ENCODE peak calls at places on chromosome 18, in nine cellular contexts. D is heart right ventricle, E is pancreas, P is Panc1, W is upper lobe of right lung, A is AG04450, Q is ovary, M is tibial nerve, T is lung. F is an unnamed sample.

GRCh38 chr18:28952339-28952738 is 775.4 kb upstream of the CDH2 start:
- DNase-seq in W (no peak), E (no peak), M (no peak), D (no peak), A (no peak), T (no peak), P (no peak), Q (no peak), F (no peak)

GRCh38 chr18:13455960-13456471 is 237.5 kb downstream of the LDLRAD4 start:
- DNase-seq in T (no peak), Q (no peak), M (no peak), E (no peak), W (no peak), P (no peak), D (no peak), A (no peak), F (no peak)

GRCh38 chr18:5964996-5965395 is 69.7 kb upstream of the TMEM200C start:
- DNase-seq in D (no peak), T (no peak), W (no peak), M (no peak), A (no peak), E (no peak), P (no peak), Q (no peak), F (no peak)

GRCh38 chr18:61901334-61901986 is 8.7 kb upstream of the RNF152 start:
- DNase-seq in W (no peak), P (peak; percentile 46), E (peak; percentile 60), Q (peak; percentile 26), T (peak; percentile 39), M (no peak), D (no peak), A (no peak), F (peak; percentile 55)

GRCh38 chr18:54215069-54215468 is 9.4 kb downstream of the MBD2 start:
- DNase-seq in P (no peak), T (no peak), Q (no peak), M (no peak), W (no peak), D (no peak), E (no peak), A (peak; percentile 46), F (no peak)

GRCh38 chr18:61331051-61331450 is 2.2 kb upstream of the CDH20 start:
- DNase-seq in T (no peak), Q (no peak), P (no peak), D (no peak), A (no peak), M (no peak), W (no peak), E (no peak), F (no peak)

GRCh38 chr18:35716169-35716831 is 134.8 kb downstream of the GALNT1 start:
- DNase-seq in W (no peak), T (no peak), P (no peak), D (no peak), E (no peak), M (no peak), A (no peak), Q (no peak), F (no peak)

GRCh38 chr18:12772111-12772510 is 69.3 kb downstream of the PSMG2 start:
- DNase-seq in W (no peak), A (no peak), M (no peak), Q (no peak), D (no peak), P (no peak), E (no peak), T (no peak), F (no peak)

GRCh38 chr18:54608008-54608642 is 17.1 kb downstream of the DYNAP start:
- DNase-seq in D (no peak), W (no peak), E (no peak), M (no peak), T (no peak), P (no peak), Q (no peak), A (no peak), F (no peak)

GRCh38 chr18:46096651-46097300 is 1.3 kb downstream of the ATP5F1A start:
- DNase-seq in A (no peak), D (no peak), P (no peak), Q (no peak), T (no peak), M (no peak), E (no peak), W (no peak), F (no peak)

GRCh38 chr18:8771930-8772329 is 66.6 kb downstream of the MTCL1 start:
- DNase-seq in P (no peak), M (no peak), W (no peak), D (peak; percentile 74), T (no peak), A (no peak), Q (no peak), E (peak; percentile 58), F (peak; percentile 36)

GRCh38 chr18:56389190-56389589 is 249.2 kb downstream of the TXNL1 start:
- DNase-seq in W (no peak), P (no peak), E (no peak), M (no peak), Q (no peak), A (no peak), D (no peak), T (no peak), F (no peak)

GRCh38 chr18:11379660-11380059 is 229.7 kb upstream of the SLC35G4 start:
- DNase-seq in T (no peak), W (no peak), E (no peak), Q (no peak), A (no peak), D (no peak), M (no peak), P (no peak), F (no peak)
- H3K4me3 ChIP-seq in T (no peak overlapping the region), W (no peak overlapping the region), E (no peak overlapping the region), Q (no peak overlapping the region), A (no peak overlapping the region), D (no peak overlapping the region), M (no peak overlapping the region), P (no peak overlapping the region), F (no peak overlapping the region)

DNA sequence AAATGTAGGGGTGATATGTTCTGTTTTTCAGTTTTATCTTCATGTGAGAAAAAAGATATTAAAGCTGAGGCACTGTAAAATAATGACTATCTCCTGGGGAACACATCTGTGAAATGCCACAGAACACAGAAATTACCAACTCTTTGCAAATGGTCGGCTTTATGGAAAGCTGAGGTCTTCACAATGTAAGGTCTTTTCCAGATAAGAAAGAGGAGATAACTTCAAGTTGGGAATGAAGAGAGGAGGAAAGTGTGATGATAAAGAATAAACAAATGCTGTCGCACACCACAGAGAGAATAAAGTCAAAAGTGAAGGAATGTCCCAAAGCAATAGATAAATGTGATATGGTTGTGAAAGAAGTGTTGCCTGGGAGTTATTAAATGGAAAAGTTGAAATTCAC is 1.2 kb upstream of the ALPK2 start:
- DNase-seq in W (no peak), D (no peak), Q (no peak), T (no peak), E (no peak), P (no peak), A (no peak), M (no peak), F (no peak)
- H3K27ac ChIP-seq in W (no peak overlapping the region), D (peak overlapping the region; percentile 81), Q (no peak overlapping the region), T (no peak overlapping the region), E (no peak overlapping the region), P (no peak overlapping the region), A (no peak overlapping the region), M (no peak overlapping the region), F (no peak overlapping the region)

GRCh38 chr18:63339920-63340484 is 20.4 kb upstream of the BCL2 start:
- DNase-seq in Q (peak; percentile 35), T (no peak), E (peak; percentile 17), A (no peak), P (no peak), W (no peak), D (no peak), M (no peak), F (no peak)
- TF ChIP-seq CTCF in Q (no peak), T (peak; percentile 8), E (no peak), A (peak; percentile 55), P (peak; percentile 51), W (peak; percentile 53), D (peak; percentile 61), M (peak; percentile 58), F (no peak)

GRCh38 chr18:51188024-51188701 is 9.3 kb downstream of the MEX3C start:
- DNase-seq in E (no peak), T (no peak), P (no peak), W (no peak), D (no peak), A (no peak), M (no peak), Q (no peak), F (no peak)
- H3K4me3 ChIP-seq in E (no peak overlapping the region), T (no peak overlapping the region), P (no peak overlapping the region), W (no peak overlapping the region), D (no peak overlapping the region), A (no peak overlapping the region), M (no peak overlapping the region), Q (no peak overlapping the region), F (no peak overlapping the region)

DNA sequence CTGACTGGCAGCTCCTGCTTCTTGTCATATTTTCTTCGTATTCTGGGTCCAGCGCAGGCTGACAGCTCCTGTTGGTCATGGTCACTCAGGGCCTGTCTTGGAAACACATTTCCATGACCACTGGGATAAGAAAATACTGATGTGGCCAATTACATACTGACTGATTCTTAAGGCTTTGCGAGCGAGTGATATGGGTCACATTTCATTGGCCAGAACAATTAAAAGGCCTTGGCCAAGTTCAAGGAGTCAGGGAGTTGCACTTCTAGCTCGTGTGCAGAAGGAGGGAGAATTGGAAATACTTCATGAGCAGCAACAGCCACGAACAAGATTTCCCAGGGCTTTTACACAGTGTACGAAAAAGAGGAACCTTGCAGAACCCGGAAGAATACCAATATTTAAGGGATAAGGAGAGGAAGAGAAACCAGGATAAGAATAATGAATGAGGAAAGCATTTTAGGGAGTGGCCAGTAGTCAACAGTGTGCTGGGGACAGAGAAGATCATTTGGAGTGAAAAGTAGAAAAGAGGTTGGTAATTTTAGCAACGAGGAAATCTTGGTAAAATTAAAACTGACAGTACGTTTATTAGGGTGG is 149.5 kb downstream of the ATP9B start:
- DNase-seq in D (no peak), Q (no peak), E (no peak), T (no peak), A (no peak), P (no peak), W (no peak), M (no peak), F (no peak)
- H3K27ac ChIP-seq in D (no peak overlapping the region), Q (no peak overlapping the region), E (no peak overlapping the region), T (no peak overlapping the region), A (no peak overlapping the region), P (no peak overlapping the region), W (no peak overlapping the region), M (peak overlapping the region; percentile 70), F (no peak overlapping the region)

GRCh38 chr18:10490401-10491289 is 35.2 kb upstream of the NAPG start:
- DNase-seq in W (no peak), D (peak; percentile 19), T (no peak), Q (no peak), M (no peak), A (no peak), E (no peak), P (peak; percentile 10), F (peak; percentile 49)
- TF ChIP-seq CTCF in W (peak; percentile 10), D (peak; percentile 41), T (no peak), Q (no peak), M (peak; percentile 12), A (no peak), E (no peak), P (peak; percentile 47), F (no peak)

GRCh38 chr18:10065296-10065695 is 151.5 kb downstream of the VAPA start:
- DNase-seq in D (no peak), A (no peak), Q (no peak), W (no peak), M (no peak), P (no peak), T (no peak), E (no peak), F (no peak)
- H3K4me3 ChIP-seq in D (no peak overlapping the region), A (no peak overlapping the region), Q (no peak overlapping the region), W (no peak overlapping the region), M (no peak overlapping the region), P (no peak overlapping the region), T (no peak overlapping the region), E (no peak overlapping the region), F (no peak overlapping the region)

F was measured in transverse colon.